ENCODE peak calls at places on chromosome 19, in five cellular contexts. One of them, this sample, is unnamed.

GRCh38 chr19:54523403-54523802 is 20.8 kb downstream of the LAIR2 start:
- DNase-seq in foreskin fibroblast: peak; percentile 28
- DNase-seq in GOT3: no peak
- DNase-seq in stimulated activated CD4-positive, alpha-beta T cell treated with anti-CD3 and anti-CD28 coated beads, Interleukin-15, amount 100 ng/mL, for 1 hour: no peak
- DNase-seq in astrocyte: no peak
- DNase-seq in this sample: no peak

GRCh38 chr19:15159251-15159650 is 41.5 kb downstream of the NOTCH3 start:
- DNase-seq in foreskin fibroblast: no peak
- DNase-seq in GOT3: no peak
- DNase-seq in stimulated activated CD4-positive, alpha-beta T cell treated with anti-CD3 and anti-CD28 coated beads, Interleukin-15, amount 100 ng/mL, for 1 hour: no peak
- DNase-seq in astrocyte: no peak
- DNase-seq in this sample: no peak

GRCh38 chr19:8116437-8117293 is 32.7 kb downstream of the FBN3 start:
- DNase-seq in foreskin fibroblast: no peak
- DNase-seq in GOT3: no peak
- DNase-seq in stimulated activated CD4-positive, alpha-beta T cell treated with anti-CD3 and anti-CD28 coated beads, Interleukin-15, amount 100 ng/mL, for 1 hour: no peak
- DNase-seq in astrocyte: no peak
- DNase-seq in this sample: no peak

GRCh38 chr19:1239796-1240737 is 1.5 kb upstream of the ATP5F1D start:
- DNase-seq in foreskin fibroblast: peak; percentile 92
- DNase-seq in GOT3: peak; percentile 74
- DNase-seq in stimulated activated CD4-positive, alpha-beta T cell treated with anti-CD3 and anti-CD28 coated beads, Interleukin-15, amount 100 ng/mL, for 1 hour: peak; percentile 84
- DNase-seq in astrocyte: peak; percentile 76
- DNase-seq in this sample: peak; percentile 88

GRCh38 chr19:49113762-49114629 is at the start of gene LIN7B:
- DNase-seq in foreskin fibroblast: peak; percentile 59
- DNase-seq in GOT3: peak; percentile 26
- DNase-seq in stimulated activated CD4-positive, alpha-beta T cell treated with anti-CD3 and anti-CD28 coated beads, Interleukin-15, amount 100 ng/mL, for 1 hour: peak; percentile 66
- DNase-seq in astrocyte: peak; percentile 14
- DNase-seq in this sample: peak; percentile 52

GRCh38 chr19:35936738-35937268 is 629 bp downstream of the LRFN3 start:
- DNase-seq in foreskin fibroblast: no peak
- DNase-seq in GOT3: no peak
- DNase-seq in stimulated activated CD4-positive, alpha-beta T cell treated with anti-CD3 and anti-CD28 coated beads, Interleukin-15, amount 100 ng/mL, for 1 hour: no peak
- DNase-seq in astrocyte: no peak
- DNase-seq in this sample: no peak

GRCh38 chr19:5932146-5932545 is 18.1 kb downstream of the CAPS start:
- DNase-seq in foreskin fibroblast: no peak
- DNase-seq in GOT3: no peak
- DNase-seq in stimulated activated CD4-positive, alpha-beta T cell treated with anti-CD3 and anti-CD28 coated beads, Interleukin-15, amount 100 ng/mL, for 1 hour: no peak
- DNase-seq in astrocyte: no peak
- DNase-seq in this sample: no peak

GRCh38 chr19:20840371-20840770 is 64.3 kb downstream of the ZNF66 start:
- DNase-seq in foreskin fibroblast: no peak
- DNase-seq in GOT3: no peak
- DNase-seq in stimulated activated CD4-positive, alpha-beta T cell treated with anti-CD3 and anti-CD28 coated beads, Interleukin-15, amount 100 ng/mL, for 1 hour: no peak
- DNase-seq in astrocyte: no peak
- DNase-seq in this sample: no peak